ENCODE peak calls at places on chromosome 1, in five cellular contexts. T, G, K, Z and L are unnamed samples.

GRCh38 chr1:197660389-197660788 is 114.9 kb downstream of the DENND1B start:
- DNase-seq in T (no peak), G (no peak), K (no peak), Z (no peak), L (no peak)

GRCh38 chr1:228370941-228371740 is 35.5 kb downstream of the TRIM11 start:
- DNase-seq in T (no peak), G (no peak), K (no peak), Z (no peak), L (no peak)

GRCh38 chr1:153364181-153364580 is 6.5 kb downstream of the S100A9 start:
- DNase-seq in T (no peak), G (no peak), K (no peak), Z (no peak), L (no peak)

GRCh38 chr1:91613594-91613993 is 112.9 kb downstream of the CDC7 start:
- DNase-seq in T (no peak), G (peak; percentile 7), K (no peak), Z (no peak), L (no peak)

GRCh38 chr1:173473599-173474011 is 3.5 kb upstream of the PRDX6 start:
- DNase-seq in T (no peak), G (no peak), K (no peak), Z (no peak), L (no peak)

GRCh38 chr1:1079408-1080121 is 5.5 kb upstream of the RNF223 start:
- DNase-seq in T (peak; percentile 24), G (peak; percentile 75), K (peak; percentile 94), Z (peak; percentile 55), L (peak; percentile 77)

GRCh38 chr1:198849108-198849507 is 210.3 kb downstream of the PTPRC start:
- DNase-seq in T (no peak), G (peak; percentile 97), K (no peak), Z (no peak), L (no peak)

GRCh38 chr1:8646189-8646588 is 171.3 kb downstream of the RERE start:
- DNase-seq in T (no peak), G (no peak), K (no peak), Z (no peak), L (no peak)

GRCh38 chr1:27527223-27527856 is 37.4 kb upstream of the WASF2 start:
- DNase-seq in T (no peak), G (peak; percentile 100), K (no peak), Z (peak; percentile 32), L (no peak)